ENCODE peak calls at places on chromosomes 12 and 14, in four cellular contexts. One of them, this sample, is unnamed.

GRCh38 chr12:69254046-69254445 is 14.7 kb downstream of the CPSF6 start:
- DNase-seq in astrocyte of the hippocampus: peak
- DNase-seq in DMS 273 treated with DMSO at 0.1 percent for 48 hours: no peak
- DNase-seq in activated gamma-delta T cell treated with Interleukin-2 at 50 U/mL for 16 hours: no peak
- DNase-seq in this sample: no peak

GRCh38 chr12:95198914-95199313 is 18.4 kb downstream of the FGD6 start:
- DNase-seq in astrocyte of the hippocampus: no peak
- DNase-seq in DMS 273 treated with DMSO at 0.1 percent for 48 hours: no peak
- DNase-seq in activated gamma-delta T cell treated with Interleukin-2 at 50 U/mL for 16 hours: no peak
- DNase-seq in this sample: no peak

GRCh38 chr12:32756476-32757158 is 920 bp upstream of the YARS2 start:
- DNase-seq in astrocyte of the hippocampus: no peak
- DNase-seq in DMS 273 treated with DMSO at 0.1 percent for 48 hours: no peak
- DNase-seq in activated gamma-delta T cell treated with Interleukin-2 at 50 U/mL for 16 hours: no peak
- DNase-seq in this sample: no peak

GRCh38 chr12:45988259-45988658 is 2.1 kb downstream of the SCAF11 start:
- DNase-seq in astrocyte of the hippocampus: no peak
- DNase-seq in DMS 273 treated with DMSO at 0.1 percent for 48 hours: no peak
- DNase-seq in activated gamma-delta T cell treated with Interleukin-2 at 50 U/mL for 16 hours: no peak
- DNase-seq in this sample: no peak

GRCh38 chr12:117100851-117101673 is 1.8 kb upstream of the TESC start:
- DNase-seq in astrocyte of the hippocampus: no peak
- DNase-seq in DMS 273 treated with DMSO at 0.1 percent for 48 hours: no peak
- DNase-seq in activated gamma-delta T cell treated with Interleukin-2 at 50 U/mL for 16 hours: no peak
- DNase-seq in this sample: no peak

GRCh38 chr12:63804746-63805145 is 25.0 kb downstream of the RXYLT1 start:
- DNase-seq in astrocyte of the hippocampus: no peak
- DNase-seq in DMS 273 treated with DMSO at 0.1 percent for 48 hours: no peak
- DNase-seq in activated gamma-delta T cell treated with Interleukin-2 at 50 U/mL for 16 hours: no peak
- DNase-seq in this sample: no peak

GRCh38 chr12:111761706-111762105 is 5.0 kb upstream of the ALDH2 start:
- DNase-seq in astrocyte of the hippocampus: no peak
- DNase-seq in DMS 273 treated with DMSO at 0.1 percent for 48 hours: no peak
- DNase-seq in activated gamma-delta T cell treated with Interleukin-2 at 50 U/mL for 16 hours: no peak
- DNase-seq in this sample: no peak

GRCh38 chr12:67539946-67540345 is 108.6 kb upstream of the DYRK2 start:
- DNase-seq in astrocyte of the hippocampus: no peak
- DNase-seq in DMS 273 treated with DMSO at 0.1 percent for 48 hours: no peak
- DNase-seq in activated gamma-delta T cell treated with Interleukin-2 at 50 U/mL for 16 hours: no peak
- DNase-seq in this sample: no peak

GRCh38 chr14:104559043-104559768 is 20.4 kb upstream of the C14orf180 start:
- DNase-seq in astrocyte of the hippocampus: no peak
- DNase-seq in DMS 273 treated with DMSO at 0.1 percent for 48 hours: no peak
- DNase-seq in activated gamma-delta T cell treated with Interleukin-2 at 50 U/mL for 16 hours: no peak
- DNase-seq in this sample: no peak

GRCh38 chr12:109757671-109758265 is 44.1 kb downstream of the FAM222A start:
- DNase-seq in astrocyte of the hippocampus: no peak
- DNase-seq in DMS 273 treated with DMSO at 0.1 percent for 48 hours: no peak
- DNase-seq in activated gamma-delta T cell treated with Interleukin-2 at 50 U/mL for 16 hours: no peak
- DNase-seq in this sample: peak

GRCh38 chr12:82470906-82471512 is 112.7 kb downstream of the METTL25 start:
- DNase-seq in astrocyte of the hippocampus: no peak
- DNase-seq in DMS 273 treated with DMSO at 0.1 percent for 48 hours: no peak
- DNase-seq in activated gamma-delta T cell treated with Interleukin-2 at 50 U/mL for 16 hours: no peak
- DNase-seq in this sample: no peak